ENCODE peak calls at places on chromosomes 7 and 10, in nine cellular contexts. N is GM12891; W is stimulated activated CD4-positive, alpha-beta T cell treated with anti-CD3 and anti-CD28 coated beads, TNF-alpha, amount 100 ng/mL, for 1 hour; P is dorsolateral prefrontal cortex; U is transverse colon; L is hepatocyte; I is activated T-helper 9 cell treated with anti-CD3 and anti-CD28 coated beads, Interleukin-2, amount 50 U/mL, for 16 hours; E is ELR; G is OCI-LY7. Y is an unnamed sample.

GRCh38 chr10:119516381-119517234 is 25.9 kb downstream of the RGS10 start:
- DNase-seq in N (peak; percentile 68), W (peak; percentile 40), P (no peak), U (peak; percentile 49), L (no peak), I (peak; percentile 41), E (peak; percentile 88), G (peak; percentile 80), Y (no peak)

GRCh38 chr7:132402751-132403245 is 173.5 kb downstream of the PLXNA4 start:
- DNase-seq in N (no peak), W (no peak), P (no peak), U (no peak), L (no peak), I (no peak), E (no peak), G (no peak), Y (no peak)

GRCh38 chr7:72183835-72184234 is 228.3 kb downstream of the CALN1 start:
- DNase-seq in N (no peak), W (no peak), P (no peak), U (no peak), L (peak; percentile 33), I (no peak), E (peak; percentile 0), G (peak; percentile 7), Y (peak; percentile 16)

GRCh38 chr7:149854611-149855367 is 16.6 kb downstream of the ZNF862 start:
- DNase-seq in N (no peak), W (no peak), P (no peak), U (peak; percentile 71), L (peak; percentile 84), I (no peak), E (peak; percentile 52), G (peak; percentile 26), Y (peak; percentile 78)

GRCh38 chr10:13885238-13885990 is 298.6 kb downstream of the PRPF18 start:
- DNase-seq in N (no peak), W (no peak), P (peak; percentile 77), U (no peak), L (no peak), I (no peak), E (no peak), G (no peak), Y (no peak)

GRCh38 chr7:81484266-81484665 is 285.6 kb downstream of the HGF start:
- DNase-seq in N (no peak), W (no peak), P (no peak), U (no peak), L (peak; percentile 55), I (no peak), E (peak; percentile 30), G (no peak), Y (peak; percentile 13)

GRCh38 chr10:117131390-117132327 is 6.4 kb downstream of the VAX1 start:
- DNase-seq in N (no peak), W (no peak), P (no peak), U (peak; percentile 18), L (peak; percentile 69), I (no peak), E (no peak), G (no peak), Y (peak; percentile 77)

GRCh38 chr10:78934499-78934898 is 134.3 kb upstream of the ZMIZ1 start:
- DNase-seq in N (no peak), W (no peak), P (no peak), U (no peak), L (no peak), I (no peak), E (peak; percentile 19), G (no peak), Y (no peak)

GRCh38 chr7:108592633-108593277 is 23.1 kb downstream of the DNAJB9 start:
- DNase-seq in N (no peak), W (no peak), P (peak; percentile 63), U (no peak), L (peak; percentile 45), I (no peak), E (peak; percentile 41), G (peak; percentile 35), Y (no peak)

GRCh38 chr7:141649137-141649864 is 52.7 kb downstream of the DENND11 start:
- DNase-seq in N (peak; percentile 20), W (no peak), P (no peak), U (no peak), L (no peak), I (no peak), E (no peak), G (peak; percentile 18), Y (no peak)

GRCh38 chr10:50576245-50576815 is 47.4 kb downstream of the SGMS1 start:
- DNase-seq in N (no peak), W (no peak), P (peak; percentile 63), U (no peak), L (no peak), I (no peak), E (peak; percentile 67), G (no peak), Y (no peak)

GRCh38 chr7:35454575-35455385 is 200.9 kb upstream of the TBX20 start:
- DNase-seq in N (no peak), W (no peak), P (no peak), U (no peak), L (no peak), I (no peak), E (no peak), G (no peak), Y (peak; percentile 46)

GRCh38 chr10:75111906-75112703 is 649 bp downstream of the SAMD8 start:
- DNase-seq in N (no peak), W (no peak), P (peak; percentile 64), U (peak; percentile 63), L (peak; percentile 69), I (peak; percentile 20), E (peak; percentile 74), G (peak; percentile 59), Y (peak; percentile 83)

GRCh38 chr7:2003451-2003930 is 229.3 kb downstream of the MAD1L1 start:
- DNase-seq in N (no peak), W (no peak), P (peak; percentile 25), U (no peak), L (no peak), I (no peak), E (no peak), G (no peak), Y (no peak)

GRCh38 chr10:129696636-129697035 is 229.6 kb downstream of the MGMT start:
- DNase-seq in N (no peak), W (no peak), P (no peak), U (no peak), L (no peak), I (no peak), E (no peak), G (no peak), Y (no peak)

GRCh38 chr7:1053816-1054370 is 9.5 kb downstream of the GPR146 start:
- DNase-seq in N (no peak), W (no peak), P (no peak), U (no peak), L (no peak), I (no peak), E (no peak), G (no peak), Y (no peak)

GRCh38 chr10:53983431-53983830 is 817.6 kb downstream of the PCDH15 start:
- DNase-seq in N (no peak), W (no peak), P (no peak), U (no peak), L (no peak), I (no peak), E (no peak), G (no peak), Y (no peak)

GRCh38 chr10:34813626-34814227 is 1.4 kb downstream of the PARD3 start:
- DNase-seq in N (no peak), W (no peak), P (no peak), U (peak; percentile 33), L (peak; percentile 47), I (no peak), E (peak; percentile 70), G (no peak), Y (no peak)

GRCh38 chr7:132656846-132657776 is 80.8 kb upstream of the PLXNA4 start:
- DNase-seq in N (no peak), W (no peak), P (no peak), U (no peak), L (no peak), I (no peak), E (peak; percentile 43), G (peak; percentile 11), Y (peak; percentile 27)

Y was measured in H7.